ENCODE peak calls at places on chromosome 2, in four cellular contexts. One of them, this sample, is unnamed.
A peak's percentile ranks its signal among the peaks of the same experiment; 100 is the strongest.

GRCh38 chr2:190357596-190357995 is 14.2 kb downstream of the INPP1 start:
- DNase-seq in colonic mucosa: no peak
- DNase-seq in IMR-90: peak; percentile 53
- DNase-seq in mammary epithelial cell: no peak
- DNase-seq in this sample: no peak

GRCh38 chr2:107402330-107402729 is 424.4 kb upstream of the RGPD4 start:
- DNase-seq in colonic mucosa: no peak
- DNase-seq in IMR-90: no peak
- DNase-seq in mammary epithelial cell: no peak
- DNase-seq in this sample: no peak

GRCh38 chr2:112891333-112891950 is 19.5 kb upstream of the IL37 start:
- DNase-seq in IMR-90: no peak
- DNase-seq in mammary epithelial cell: peak; percentile 99
- DNase-seq in colonic mucosa: peak; percentile 45
- DNase-seq in this sample: no peak

GRCh38 chr2:105150231-105150630 is 91.3 kb upstream of the GPR45 start:
- DNase-seq in mammary epithelial cell: no peak
- DNase-seq in colonic mucosa: no peak
- DNase-seq in IMR-90: no peak
- DNase-seq in this sample: no peak

GRCh38 chr2:227796044-227796780 is 17.4 kb upstream of the CCL20 start:
- DNase-seq in IMR-90: no peak
- DNase-seq in colonic mucosa: peak; percentile 65
- DNase-seq in mammary epithelial cell: peak; percentile 52
- DNase-seq in this sample: no peak

GRCh38 chr2:28640908-28641300 is 110.7 kb upstream of the PPP1CB start:
- DNase-seq in mammary epithelial cell: no peak
- DNase-seq in IMR-90: no peak
- DNase-seq in colonic mucosa: no peak
- DNase-seq in this sample: no peak

GRCh38 chr2:175180701-175181103 is 808 bp downstream of the ATP5MC3 start:
- DNase-seq in IMR-90: peak; percentile 41
- DNase-seq in colonic mucosa: peak; percentile 71
- DNase-seq in mammary epithelial cell: peak; percentile 65
- DNase-seq in this sample: peak; percentile 53

GRCh38 chr2:103289101-103289725 is 527.4 kb downstream of the TMEM182 start:
- DNase-seq in mammary epithelial cell: no peak
- DNase-seq in IMR-90: no peak
- DNase-seq in colonic mucosa: no peak
- DNase-seq in this sample: no peak

GRCh38 chr2:144078802-144079386 is 441.0 kb downstream of the ZEB2 start:
- DNase-seq in IMR-90: no peak
- DNase-seq in colonic mucosa: no peak
- DNase-seq in mammary epithelial cell: no peak
- DNase-seq in this sample: no peak

GRCh38 chr2:222613715-222614331 is 42.1 kb downstream of the FARSB start:
- DNase-seq in IMR-90: peak; percentile 66
- DNase-seq in mammary epithelial cell: peak; percentile 14
- DNase-seq in colonic mucosa: no peak
- DNase-seq in this sample: peak; percentile 28

GRCh38 chr2:162086904-162087303 is 12.9 kb upstream of the DPP4 start:
- DNase-seq in mammary epithelial cell: peak; percentile 56
- DNase-seq in colonic mucosa: no peak
- DNase-seq in IMR-90: no peak
- DNase-seq in this sample: no peak

GRCh38 chr2:162090109-162090508 is 16.1 kb upstream of the DPP4 start:
- DNase-seq in colonic mucosa: no peak
- DNase-seq in mammary epithelial cell: no peak
- DNase-seq in IMR-90: peak; percentile 71
- DNase-seq in this sample: no peak

GRCh38 chr2:162092656-162093556 is 18.9 kb upstream of the DPP4 start:
- DNase-seq in mammary epithelial cell: peak; percentile 97
- DNase-seq in colonic mucosa: no peak
- DNase-seq in IMR-90: peak; percentile 96
- DNase-seq in this sample: no peak

GRCh38 chr2:162091325-162092007 is 17.5 kb upstream of the DPP4 start:
- DNase-seq in colonic mucosa: peak; percentile 81
- DNase-seq in IMR-90: peak; percentile 42
- DNase-seq in mammary epithelial cell: peak; percentile 90
- DNase-seq in this sample: no peak

GRCh38 chr2:162092008-162092390 is 18.0 kb upstream of the DPP4 start:
- DNase-seq in IMR-90: no peak
- DNase-seq in colonic mucosa: no peak
- DNase-seq in mammary epithelial cell: no peak
- DNase-seq in this sample: no peak
- H3K4me1 ChIP-seq in IMR-90: peaks cover 11% of the 10 kb centered on the region
- H3K4me1 ChIP-seq in colonic mucosa: no peaks in the 10 kb centered on the region
- H3K4me1 ChIP-seq in mammary epithelial cell: peaks cover 61% of the 10 kb centered on the region
- H3K4me1 ChIP-seq in this sample: no peaks in the 10 kb centered on the region

DNA sequence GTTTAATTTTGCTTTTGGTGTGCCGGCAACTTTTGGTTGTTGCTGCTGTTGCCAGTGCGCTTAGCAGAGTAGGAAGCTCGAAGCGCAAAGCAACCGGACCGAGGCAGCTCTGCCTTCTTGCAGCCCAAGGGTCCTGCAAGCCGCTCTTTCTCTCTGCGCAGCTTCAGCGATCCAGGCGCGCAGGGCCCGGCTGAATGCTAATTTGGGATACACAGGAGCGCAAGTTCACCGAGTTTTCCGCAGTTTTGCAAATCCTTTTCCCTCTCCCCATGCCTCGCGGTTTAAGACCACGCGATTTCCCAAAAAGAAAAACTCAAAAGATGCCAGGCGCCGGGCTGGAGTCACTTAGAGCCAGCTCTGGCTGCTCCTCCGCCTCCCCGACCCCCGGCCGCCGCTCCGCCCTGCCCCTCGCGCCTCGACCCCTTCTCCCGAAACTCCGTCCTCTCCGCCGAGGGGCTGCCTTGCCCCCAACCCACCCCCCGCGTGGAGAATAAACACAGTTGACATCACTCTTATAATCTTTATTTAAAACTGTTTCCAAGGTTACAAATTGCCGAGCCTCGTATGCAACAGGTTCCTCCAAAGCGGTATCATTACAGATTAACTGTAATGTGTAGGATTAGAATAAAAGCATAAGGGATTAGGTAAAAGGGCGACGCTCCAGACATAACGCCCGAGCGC is 13.4 kb upstream of the SIX3 start:
- DNase-seq in colonic mucosa: no peak
- DNase-seq in mammary epithelial cell: no peak
- DNase-seq in IMR-90: no peak
- DNase-seq in this sample: no peak
- H3K4me1 ChIP-seq in colonic mucosa: peaks cover 8% of the 10 kb centered on the region
- H3K4me1 ChIP-seq in mammary epithelial cell: no peaks in the 10 kb centered on the region
- H3K4me1 ChIP-seq in IMR-90: no peaks in the 10 kb centered on the region
- H3K4me1 ChIP-seq in this sample: no peaks in the 10 kb centered on the region

DNA sequence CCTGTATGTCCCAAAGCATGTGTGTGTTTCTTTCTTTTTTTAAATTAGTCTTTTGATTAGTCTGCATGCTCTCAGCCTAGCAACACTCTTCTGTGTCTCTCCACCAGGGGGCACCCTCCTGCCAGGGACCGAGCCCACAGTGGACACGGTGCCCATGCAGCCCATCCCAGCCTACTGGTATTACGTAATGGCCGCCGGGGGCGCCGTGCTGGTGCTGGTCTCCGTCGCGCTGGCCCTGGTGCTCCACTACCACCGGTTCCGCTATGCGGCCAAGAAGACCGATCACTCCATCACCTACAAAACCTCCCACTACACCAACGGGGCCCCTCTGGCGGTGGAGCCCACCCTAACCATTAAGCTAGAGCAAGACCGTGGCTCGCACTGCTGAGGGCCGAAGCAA is 93.8 kb downstream of the NRP2 start:
- DNase-seq in IMR-90: no peak
- DNase-seq in mammary epithelial cell: no peak
- DNase-seq in colonic mucosa: peak; percentile 66
- DNase-seq in this sample: peak; percentile 77
- H3K4me1 ChIP-seq in IMR-90: peaks cover 13% of the 10 kb centered on the region
- H3K4me1 ChIP-seq in mammary epithelial cell: peaks cover 48% of the 10 kb centered on the region
- H3K4me1 ChIP-seq in colonic mucosa: no peaks in the 10 kb centered on the region
- H3K4me1 ChIP-seq in this sample: no peaks in the 10 kb centered on the region

DNA sequence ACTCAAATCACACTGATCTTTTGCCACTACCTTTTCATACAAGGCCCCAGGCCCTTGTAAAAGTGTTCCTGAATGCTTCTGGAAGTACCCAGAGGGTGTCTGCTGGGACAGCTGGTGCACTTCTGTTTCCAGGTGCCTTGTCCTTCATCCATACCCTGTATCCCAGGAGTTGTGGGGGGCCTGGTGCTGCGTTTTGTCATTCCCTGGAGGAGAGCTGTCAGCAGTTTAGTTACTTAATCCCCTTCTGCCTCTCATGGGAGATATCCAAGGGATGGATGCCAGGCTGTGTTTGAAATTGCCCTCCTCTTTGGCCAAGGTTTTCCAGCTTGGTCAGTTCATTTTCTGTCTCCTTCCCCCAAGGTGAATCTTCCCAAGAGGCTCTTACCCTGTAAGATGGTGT is 158.3 kb downstream of the WDSUB1 start:
- DNase-seq in IMR-90: no peak
- DNase-seq in colonic mucosa: no peak
- DNase-seq in mammary epithelial cell: no peak
- DNase-seq in this sample: no peak
- H3K4me1 ChIP-seq in IMR-90: peaks cover 33% of the 10 kb centered on the region
- H3K4me1 ChIP-seq in colonic mucosa: peaks cover 11% of the 10 kb centered on the region
- H3K4me1 ChIP-seq in mammary epithelial cell: peaks cover 40% of the 10 kb centered on the region
- H3K4me1 ChIP-seq in this sample: no peaks in the 10 kb centered on the region

GRCh38 chr2:74001781-74002514 is 17.2 kb downstream of the TET3 start:
- DNase-seq in IMR-90: no peak
- DNase-seq in colonic mucosa: no peak
- DNase-seq in mammary epithelial cell: no peak
- DNase-seq in this sample: no peak
- H3K4me1 ChIP-seq in IMR-90: peaks cover 30% of the 10 kb centered on the region
- H3K4me1 ChIP-seq in colonic mucosa: peaks cover 10% of the 10 kb centered on the region
- H3K4me1 ChIP-seq in mammary epithelial cell: peaks cover 32% of the 10 kb centered on the region
- H3K4me1 ChIP-seq in this sample: peaks cover 45% of the 10 kb centered on the region

DNA sequence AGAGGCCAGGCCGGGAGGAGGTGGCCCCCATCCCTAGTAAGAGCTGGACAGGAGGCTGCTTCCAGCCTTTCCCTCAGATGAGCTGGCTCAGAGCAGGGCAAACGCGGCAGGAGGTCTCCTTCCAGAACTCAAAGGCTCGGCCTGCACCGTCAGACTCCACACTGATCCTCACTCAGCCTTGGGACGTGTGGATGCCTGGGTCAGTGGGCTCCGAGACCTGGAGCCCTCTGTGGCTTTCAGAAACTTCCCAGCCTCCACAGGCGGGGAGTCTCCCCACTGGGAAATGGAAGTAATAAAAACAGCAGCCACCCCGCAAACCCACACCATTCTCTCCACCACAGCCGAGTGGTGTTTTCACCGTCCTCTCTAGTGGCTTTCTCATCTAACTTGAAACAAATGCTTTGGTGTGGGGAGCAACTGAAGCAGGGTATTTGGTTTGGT is 54.3 kb downstream of the INPP5D start:
- DNase-seq in mammary epithelial cell: no peak
- DNase-seq in IMR-90: no peak
- DNase-seq in colonic mucosa: no peak
- DNase-seq in this sample: no peak
- H3K4me1 ChIP-seq in mammary epithelial cell: no peaks in the 10 kb centered on the region
- H3K4me1 ChIP-seq in IMR-90: no peaks in the 10 kb centered on the region
- H3K4me1 ChIP-seq in colonic mucosa: no peaks in the 10 kb centered on the region
- H3K4me1 ChIP-seq in this sample: no peaks in the 10 kb centered on the region